ENCODE peak calls at places on chromosome 5, in six cellular contexts. One of them, this sample, is unnamed.
A peak's percentile ranks its signal among the peaks of the same experiment; 100 is the strongest.

GRCh38 chr5:149915392-149916260 is 29.0 kb downstream of the PDE6A start:
- DNase-seq in aorta: no peak
- DNase-seq in psoas muscle: no peak
- DNase-seq in prostate gland: no peak
- DNase-seq in heart left ventricle: no peak
- DNase-seq in right atrium auricular region: no peak
- DNase-seq in this sample: no peak

GRCh38 chr5:124040799-124041198 is 528.8 kb downstream of the CSNK1G3 start:
- DNase-seq in heart left ventricle: no peak
- DNase-seq in prostate gland: peak; percentile 12
- DNase-seq in aorta: no peak
- DNase-seq in psoas muscle: no peak
- DNase-seq in right atrium auricular region: no peak
- DNase-seq in this sample: no peak

GRCh38 chr5:66157046-66157445 is 12.9 kb downstream of the SREK1 start:
- DNase-seq in heart left ventricle: no peak
- DNase-seq in right atrium auricular region: no peak
- DNase-seq in prostate gland: no peak
- DNase-seq in aorta: no peak
- DNase-seq in psoas muscle: no peak
- DNase-seq in this sample: no peak

GRCh38 chr5:41406424-41406823 is 104.0 kb downstream of the PLCXD3 start:
- DNase-seq in right atrium auricular region: no peak
- DNase-seq in aorta: no peak
- DNase-seq in psoas muscle: no peak
- DNase-seq in prostate gland: no peak
- DNase-seq in heart left ventricle: no peak
- DNase-seq in this sample: no peak

GRCh38 chr5:157998021-157998504 is 139.1 kb upstream of the CLINT1 start:
- DNase-seq in heart left ventricle: no peak
- DNase-seq in right atrium auricular region: no peak
- DNase-seq in aorta: no peak
- DNase-seq in psoas muscle: no peak
- DNase-seq in prostate gland: no peak
- DNase-seq in this sample: no peak

GRCh38 chr5:158857376-158857775 is 242.3 kb downstream of the EBF1 start:
- DNase-seq in aorta: no peak
- DNase-seq in heart left ventricle: no peak
- DNase-seq in prostate gland: no peak
- DNase-seq in right atrium auricular region: no peak
- DNase-seq in psoas muscle: no peak
- DNase-seq in this sample: no peak

GRCh38 chr5:74895906-74896305 is 29.7 kb upstream of the FAM169A start:
- DNase-seq in aorta: peak; percentile 62
- DNase-seq in prostate gland: peak; percentile 68
- DNase-seq in heart left ventricle: peak; percentile 80
- DNase-seq in psoas muscle: no peak
- DNase-seq in right atrium auricular region: peak; percentile 59
- DNase-seq in this sample: no peak

GRCh38 chr5:80216753-80217596 is 38.9 kb downstream of the SERINC5 start:
- DNase-seq in psoas muscle: peak; percentile 91
- DNase-seq in right atrium auricular region: peak; percentile 73
- DNase-seq in prostate gland: peak; percentile 81
- DNase-seq in aorta: peak; percentile 88
- DNase-seq in heart left ventricle: peak; percentile 83
- DNase-seq in this sample: no peak

GRCh38 chr5:169904059-169904458 is 76.2 kb downstream of the INSYN2B start:
- DNase-seq in aorta: no peak
- DNase-seq in prostate gland: no peak
- DNase-seq in psoas muscle: no peak
- DNase-seq in right atrium auricular region: no peak
- DNase-seq in heart left ventricle: no peak
- DNase-seq in this sample: no peak

GRCh38 chr5:148950892-148951291 is 112.0 kb downstream of the SH3TC2 start:
- DNase-seq in heart left ventricle: no peak
- DNase-seq in right atrium auricular region: no peak
- DNase-seq in psoas muscle: no peak
- DNase-seq in aorta: no peak
- DNase-seq in prostate gland: no peak
- DNase-seq in this sample: no peak

GRCh38 chr5:22896155-22896554 is 43.0 kb upstream of the CDH12 start:
- DNase-seq in psoas muscle: no peak
- DNase-seq in prostate gland: no peak
- DNase-seq in aorta: no peak
- DNase-seq in heart left ventricle: no peak
- DNase-seq in right atrium auricular region: no peak
- DNase-seq in this sample: no peak

GRCh38 chr5:7000316-7000715 is 287.1 kb downstream of the TENT4A start:
- DNase-seq in right atrium auricular region: no peak
- DNase-seq in heart left ventricle: no peak
- DNase-seq in prostate gland: no peak
- DNase-seq in psoas muscle: no peak
- DNase-seq in aorta: no peak
- DNase-seq in this sample: no peak

GRCh38 chr5:6058055-6058715 is 320.2 kb downstream of the MED10 start:
- DNase-seq in heart left ventricle: no peak
- DNase-seq in prostate gland: no peak
- DNase-seq in psoas muscle: no peak
- DNase-seq in aorta: no peak
- DNase-seq in right atrium auricular region: no peak
- DNase-seq in this sample: no peak

GRCh38 chr5:111111956-111112355 is 19.8 kb downstream of the WDR36 start:
- DNase-seq in right atrium auricular region: no peak
- DNase-seq in psoas muscle: no peak
- DNase-seq in aorta: no peak
- DNase-seq in heart left ventricle: no peak
- DNase-seq in prostate gland: no peak
- DNase-seq in this sample: no peak

GRCh38 chr5:161946911-161947310 is 99.0 kb downstream of the GABRA1 start:
- DNase-seq in aorta: no peak
- DNase-seq in right atrium auricular region: no peak
- DNase-seq in prostate gland: no peak
- DNase-seq in psoas muscle: no peak
- DNase-seq in heart left ventricle: no peak
- DNase-seq in this sample: no peak

GRCh38 chr5:36957953-36958559 is 81.5 kb downstream of the NIPBL start:
- DNase-seq in prostate gland: no peak
- DNase-seq in aorta: no peak
- DNase-seq in psoas muscle: no peak
- DNase-seq in heart left ventricle: no peak
- DNase-seq in right atrium auricular region: no peak
- DNase-seq in this sample: no peak

GRCh38 chr5:121967187-121967586 is 5.4 kb downstream of the SRFBP1 start:
- DNase-seq in psoas muscle: no peak
- DNase-seq in prostate gland: no peak
- DNase-seq in heart left ventricle: no peak
- DNase-seq in right atrium auricular region: no peak
- DNase-seq in aorta: no peak
- DNase-seq in this sample: no peak

GRCh38 chr5:9015250-9015936 is 530.5 kb downstream of the SEMA5A start:
- DNase-seq in aorta: no peak
- DNase-seq in psoas muscle: no peak
- DNase-seq in prostate gland: no peak
- DNase-seq in right atrium auricular region: no peak
- DNase-seq in heart left ventricle: no peak
- DNase-seq in this sample: no peak

GRCh38 chr5:37005252-37005651 is 128.7 kb downstream of the NIPBL start:
- DNase-seq in right atrium auricular region: no peak
- DNase-seq in heart left ventricle: no peak
- DNase-seq in aorta: no peak
- DNase-seq in prostate gland: no peak
- DNase-seq in psoas muscle: no peak
- DNase-seq in this sample: no peak

GRCh38 chr5:78920604-78921003 is 64.5 kb downstream of the ARSB start:
- DNase-seq in aorta: no peak
- DNase-seq in psoas muscle: no peak
- DNase-seq in right atrium auricular region: no peak
- DNase-seq in heart left ventricle: no peak
- DNase-seq in prostate gland: no peak
- DNase-seq in this sample: no peak

GRCh38 chr5:160548949-160549665 is 127.5 kb downstream of the PTTG1 start:
- DNase-seq in aorta: no peak
- DNase-seq in right atrium auricular region: no peak
- DNase-seq in heart left ventricle: no peak
- DNase-seq in psoas muscle: no peak
- DNase-seq in prostate gland: no peak
- DNase-seq in this sample: no peak

GRCh38 chr5:11602298-11602697 is 301.9 kb downstream of the CTNND2 start:
- DNase-seq in aorta: no peak
- DNase-seq in psoas muscle: no peak
- DNase-seq in right atrium auricular region: no peak
- DNase-seq in prostate gland: no peak
- DNase-seq in heart left ventricle: no peak
- DNase-seq in this sample: no peak

GRCh38 chr5:612498-613424 is 621 bp downstream of the CEP72 start:
- DNase-seq in heart left ventricle: peak; percentile 11
- DNase-seq in psoas muscle: peak; percentile 55
- DNase-seq in prostate gland: no peak
- DNase-seq in aorta: no peak
- DNase-seq in right atrium auricular region: no peak
- DNase-seq in this sample: no peak

DNA sequence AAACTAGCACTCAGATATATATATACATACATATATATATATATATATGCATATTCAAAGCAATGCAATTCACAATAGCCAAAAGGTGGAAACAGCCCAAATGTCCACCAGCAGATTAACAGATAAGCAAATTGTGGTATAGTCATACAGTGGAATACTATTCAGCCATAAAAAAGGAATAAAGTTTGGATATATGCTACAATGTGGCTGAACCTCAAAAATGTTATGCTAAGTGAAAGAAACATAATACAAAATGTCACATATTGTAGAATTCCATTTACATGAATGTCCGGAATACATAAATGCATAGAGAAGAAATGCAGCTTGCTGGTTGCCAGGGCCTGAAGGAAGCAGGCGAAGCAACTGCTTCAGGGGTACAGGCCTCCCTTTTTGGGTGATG is 143.4 kb downstream of the ATPSCKMT start:
- DNase-seq in psoas muscle: no peak
- DNase-seq in prostate gland: no peak
- DNase-seq in right atrium auricular region: no peak
- DNase-seq in heart left ventricle: no peak
- DNase-seq in aorta: no peak
- DNase-seq in this sample: no peak
- H3K9me3 ChIP-seq in psoas muscle: no peaks in the 10 kb centered on the region
- H3K9me3 ChIP-seq in prostate gland: no peaks in the 10 kb centered on the region
- H3K9me3 ChIP-seq in right atrium auricular region: no peaks in the 10 kb centered on the region
- H3K9me3 ChIP-seq in heart left ventricle: no peaks in the 10 kb centered on the region
- H3K9me3 ChIP-seq in aorta: no peaks in the 10 kb centered on the region
- H3K9me3 ChIP-seq in this sample: no peaks in the 10 kb centered on the region

GRCh38 chr5:2864515-2864914 is 113.0 kb upstream of the IRX2 start:
- DNase-seq in psoas muscle: no peak
- DNase-seq in right atrium auricular region: no peak
- DNase-seq in heart left ventricle: no peak
- DNase-seq in prostate gland: no peak
- DNase-seq in aorta: no peak
- DNase-seq in this sample: no peak

GRCh38 chr5:2867373-2867933 is 116.0 kb upstream of the IRX2 start:
- DNase-seq in psoas muscle: no peak
- DNase-seq in heart left ventricle: no peak
- DNase-seq in right atrium auricular region: no peak
- DNase-seq in aorta: no peak
- DNase-seq in prostate gland: no peak
- DNase-seq in this sample: no peak

GRCh38 chr5:2863675-2864433 is 112.4 kb upstream of the IRX2 start:
- DNase-seq in heart left ventricle: no peak
- DNase-seq in right atrium auricular region: no peak
- DNase-seq in aorta: no peak
- DNase-seq in prostate gland: no peak
- DNase-seq in psoas muscle: no peak
- DNase-seq in this sample: no peak

GRCh38 chr5:2866622-2867372 is 115.3 kb upstream of the IRX2 start:
- DNase-seq in psoas muscle: no peak
- DNase-seq in aorta: no peak
- DNase-seq in right atrium auricular region: no peak
- DNase-seq in prostate gland: no peak
- DNase-seq in heart left ventricle: no peak
- DNase-seq in this sample: no peak

DNA sequence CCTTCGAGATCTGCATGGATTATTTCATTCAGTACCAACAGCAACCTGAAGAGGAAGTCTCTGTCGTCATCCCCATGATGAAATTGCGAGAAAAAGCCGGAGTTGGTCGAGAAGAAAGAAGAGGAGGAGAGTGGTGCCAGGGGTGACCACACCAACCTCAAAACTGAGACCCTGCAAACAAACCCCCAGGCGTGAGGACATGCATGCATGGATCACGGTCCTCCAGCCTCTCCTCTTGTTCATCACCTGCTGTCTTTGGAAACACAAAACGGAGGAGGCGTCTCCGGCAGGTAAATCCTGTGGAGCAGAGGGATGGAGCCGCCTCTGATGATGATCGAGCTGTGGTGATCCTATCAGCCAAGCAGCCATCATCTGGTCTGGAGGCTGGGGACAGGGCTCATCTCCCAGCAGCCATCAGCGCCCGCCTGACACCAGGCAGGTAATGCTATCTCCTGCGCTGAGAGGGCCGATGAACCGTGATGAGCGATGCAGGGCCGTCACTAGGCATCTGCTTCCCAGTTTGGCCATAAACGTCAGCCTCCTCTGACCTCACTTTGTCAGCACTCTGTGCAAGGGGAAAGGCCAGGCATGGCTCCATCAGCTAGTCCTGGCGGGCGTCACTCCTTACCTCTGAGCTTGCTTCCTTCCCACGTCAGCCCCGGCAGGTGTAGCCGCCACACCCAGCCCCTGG is 114.5 kb upstream of the IRX2 start:
- DNase-seq in prostate gland: no peak
- DNase-seq in aorta: no peak
- DNase-seq in right atrium auricular region: peak; percentile 51
- DNase-seq in heart left ventricle: no peak
- DNase-seq in psoas muscle: no peak
- DNase-seq in this sample: no peak
- H3K9me3 ChIP-seq in prostate gland: no peaks in the 10 kb centered on the region
- H3K9me3 ChIP-seq in aorta: no peaks in the 10 kb centered on the region
- H3K9me3 ChIP-seq in right atrium auricular region: no peaks in the 10 kb centered on the region
- H3K9me3 ChIP-seq in heart left ventricle: no peaks in the 10 kb centered on the region
- H3K9me3 ChIP-seq in psoas muscle: no peaks in the 10 kb centered on the region
- H3K9me3 ChIP-seq in this sample: peaks cover 4% of the 10 kb centered on the region

DNA sequence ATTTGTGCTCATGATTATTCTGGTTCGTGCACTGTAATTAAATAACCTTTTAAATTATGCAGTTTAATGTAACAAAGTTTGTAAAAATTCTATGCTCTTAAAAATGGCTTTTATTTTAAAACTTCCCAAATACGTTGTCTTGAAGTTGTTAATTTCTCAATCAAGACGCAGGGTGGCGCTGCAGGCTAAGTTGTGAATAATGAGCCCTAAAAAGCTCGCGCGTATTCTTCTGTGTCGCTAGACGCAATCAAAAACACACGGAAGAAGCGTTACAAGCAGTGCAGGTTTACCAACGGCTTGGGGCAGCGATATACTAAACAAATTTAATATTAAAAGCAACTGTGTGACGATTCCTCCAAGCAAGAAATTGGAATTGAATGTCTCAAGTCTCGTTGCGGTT is at the start of gene PCDHB4:
- DNase-seq in psoas muscle: peak; percentile 61
- DNase-seq in prostate gland: no peak
- DNase-seq in heart left ventricle: no peak
- DNase-seq in right atrium auricular region: no peak
- DNase-seq in aorta: no peak
- DNase-seq in this sample: no peak
- H3K9me3 ChIP-seq in psoas muscle: no peaks in the 10 kb centered on the region
- H3K9me3 ChIP-seq in prostate gland: no peaks in the 10 kb centered on the region
- H3K9me3 ChIP-seq in heart left ventricle: peaks cover 6% of the 10 kb centered on the region
- H3K9me3 ChIP-seq in right atrium auricular region: peaks cover 23% of the 10 kb centered on the region
- H3K9me3 ChIP-seq in aorta: peaks cover 11% of the 10 kb centered on the region
- H3K9me3 ChIP-seq in this sample: no peaks in the 10 kb centered on the region

GRCh38 chr5:2703041-2703440 is 48.4 kb downstream of the IRX2 start:
- DNase-seq in psoas muscle: no peak
- DNase-seq in aorta: no peak
- DNase-seq in heart left ventricle: no peak
- DNase-seq in prostate gland: no peak
- DNase-seq in right atrium auricular region: no peak
- DNase-seq in this sample: no peak
- H3K9me3 ChIP-seq in psoas muscle: no peaks in the 10 kb centered on the region
- H3K9me3 ChIP-seq in aorta: no peaks in the 10 kb centered on the region
- H3K9me3 ChIP-seq in heart left ventricle: no peaks in the 10 kb centered on the region
- H3K9me3 ChIP-seq in prostate gland: no peaks in the 10 kb centered on the region
- H3K9me3 ChIP-seq in right atrium auricular region: no peaks in the 10 kb centered on the region
- H3K9me3 ChIP-seq in this sample: no peaks in the 10 kb centered on the region